ENCODE peak calls at places on chromosomes 6 and 20, in eight cellular contexts. D is ovary; E is CD8-positive, alpha-beta memory T cell; K is neuronal stem cell; J is fibroblast of lung; C is T follicular helper cell; G is esophagus squamous epithelium; O is activated CD4-positive, alpha-beta T cell treated with anti-CD3 and anti-CD28 coated beads, Interleukin-2, amount 50 U/mL, for 1 hour. M is an unnamed sample.

GRCh38 chr20:59386819-59387218 is 86.4 kb downstream of the EDN3 start:
- DNase-seq in D (no peak), C (no peak), K (no peak), O (no peak), G (no peak), J (no peak), E (peak), M (no peak)

GRCh38 chr20:36372671-36373070 is 66.5 kb downstream of the DLGAP4 start:
- DNase-seq in D (no peak), K (no peak), G (no peak), O (no peak), C (no peak), E (no peak), J (no peak), M (no peak)

GRCh38 chr6:162538643-162539064 is 188.9 kb downstream of the PRKN start:
- DNase-seq in E (no peak), D (no peak), K (no peak), O (no peak), C (no peak), G (no peak), J (no peak), M (peak)

GRCh38 chr20:44537993-44538392 is 16.1 kb upstream of the SERINC3 start:
- DNase-seq in C (no peak), E (no peak), G (no peak), O (no peak), D (no peak), K (no peak), J (no peak), M (peak)

GRCh38 chr20:20754758-20755157 is 42.3 kb upstream of the RALGAPA2 start:
- DNase-seq in O (no peak), J (no peak), D (no peak), E (no peak), K (no peak), C (no peak), G (no peak), M (no peak)

GRCh38 chr6:116941727-116942126 is 64.7 kb downstream of the RFX6 start:
- DNase-seq in O (no peak), C (no peak), E (no peak), J (no peak), D (no peak), G (no peak), K (no peak), M (no peak)

GRCh38 chr20:829531-829930 is 4.0 kb upstream of the FAM110A start:
- DNase-seq in J (peak), C (no peak), D (no peak), K (no peak), O (no peak), G (no peak), E (no peak), M (no peak)

GRCh38 chr20:54122189-54122588 is 51.6 kb downstream of the CYP24A1 start:
- DNase-seq in K (no peak), C (no peak), O (no peak), G (no peak), D (no peak), J (peak), E (no peak), M (peak)

GRCh38 chr20:12728782-12729181 is 280.0 kb upstream of the SPTLC3 start:
- DNase-seq in C (no peak), K (no peak), O (no peak), G (no peak), D (no peak), J (no peak), E (no peak), M (no peak)

GRCh38 chr6:82492134-82492533 is 128.5 kb downstream of the TPBG start:
- DNase-seq in E (no peak), J (no peak), G (no peak), O (no peak), K (no peak), C (no peak), D (no peak), M (no peak)

GRCh38 chr6:153563001-153563400 is 431.9 kb upstream of the RGS17 start:
- DNase-seq in D (no peak), K (no peak), G (no peak), C (no peak), O (no peak), J (no peak), E (no peak), M (no peak)

GRCh38 chr20:64083380-64084208 is 604 bp downstream of the LKAAEAR1 start:
- DNase-seq in O (peak), D (peak), K (peak), J (peak), C (peak), E (peak), G (no peak), M (peak)

GRCh38 chr6:37319156-37319555 is 34.6 kb upstream of the RNF8 start:
- DNase-seq in J (peak), D (no peak), O (no peak), C (no peak), G (no peak), E (no peak), K (no peak), M (peak)

GRCh38 chr6:144731229-144731628 is 446.1 kb downstream of the UTRN start:
- DNase-seq in C (no peak), D (no peak), K (no peak), E (no peak), G (no peak), J (no peak), O (no peak), M (no peak)

GRCh38 chr6:68976260-68976659 is 341.2 kb downstream of the ADGRB3 start:
- DNase-seq in G (no peak), E (no peak), D (no peak), J (no peak), O (no peak), K (no peak), C (no peak), M (no peak)

GRCh38 chr6:100670056-100670455 is 205.3 kb upstream of the SIM1 start:
- DNase-seq in D (no peak), J (no peak), O (no peak), G (no peak), K (no peak), C (no peak), E (no peak), M (no peak)

GRCh38 chr6:13488015-13488895 is 855 bp upstream of the GFOD1 start:
- DNase-seq in C (no peak), O (peak), J (peak), K (no peak), G (no peak), D (peak), E (peak), M (no peak)

GRCh38 chr20:32521780-32522524 is 63.2 kb downstream of the NOL4L start:
- DNase-seq in D (peak), E (peak), K (peak), C (peak), O (peak), J (peak), G (no peak), M (peak)

GRCh38 chr20:18497603-18498002 is 578 bp upstream of the RBBP9 start:
- DNase-seq in J (no peak), K (no peak), O (no peak), G (no peak), C (no peak), E (no peak), D (no peak), M (no peak)

GRCh38 chr6:44265003-44265842 is at the start of gene NFKBIE:
- DNase-seq in C (peak), D (peak), O (peak), E (peak), K (peak), J (peak), G (no peak), M (peak)

GRCh38 chr6:3355358-3356055 is 96.8 kb downstream of the PSMG4 start:
- DNase-seq in E (no peak), G (no peak), D (peak), C (peak), O (peak), J (no peak), K (peak), M (no peak)

GRCh38 chr6:56480246-56480645 is 162.4 kb downstream of the DST start:
- DNase-seq in O (no peak), K (no peak), G (no peak), E (no peak), D (no peak), C (no peak), J (no peak), M (no peak)

GRCh38 chr20:17885544-17885943 is 83.0 kb downstream of the SNX5 start:
- DNase-seq in G (no peak), C (no peak), D (no peak), J (no peak), E (no peak), K (no peak), O (no peak), M (no peak)

GRCh38 chr6:155126727-155127439 is 131.8 kb downstream of the TIAM2 start:
- DNase-seq in O (no peak), J (peak), E (no peak), K (no peak), C (no peak), D (no peak), G (no peak), M (peak)

GRCh38 chr6:32413427-32414047 is 6.6 kb upstream of the BTNL2 start:
- DNase-seq in G (no peak), C (peak), K (peak), D (peak), O (peak), J (peak), E (peak), M (peak)

GRCh38 chr6:83303426-83303825 is 110.3 kb downstream of the RWDD2A start:
- DNase-seq in C (no peak), J (no peak), K (no peak), D (no peak), O (no peak), G (no peak), E (no peak), M (no peak)

GRCh38 chr6:105301072-105301503 is 101.8 kb downstream of the PREP start:
- DNase-seq in D (no peak), G (no peak), C (no peak), O (no peak), E (no peak), J (peak), K (no peak), M (peak)

GRCh38 chr6:84669945-84670344 is 94.5 kb downstream of the TBX18 start:
- DNase-seq in D (no peak), K (no peak), O (no peak), E (no peak), C (no peak), G (no peak), J (no peak), M (no peak)

GRCh38 chr6:148814869-148815268 is 68.0 kb downstream of the UST start:
- DNase-seq in J (no peak), O (no peak), K (no peak), C (no peak), D (no peak), E (no peak), G (no peak), M (no peak)

GRCh38 chr6:126372626-126373025 is 32.7 kb downstream of the CENPW start:
- DNase-seq in C (no peak), K (no peak), D (no peak), J (peak), O (no peak), E (no peak), G (no peak), M (no peak)

GRCh38 chr6:157428418-157429202 is 47.6 kb downstream of the ZDHHC14 start:
- DNase-seq in J (peak), C (no peak), D (no peak), G (no peak), K (no peak), O (no peak), E (no peak), M (no peak)

GRCh38 chr20:36854343-36855240 is 21.3 kb upstream of the TLDC2 start:
- DNase-seq in K (no peak), J (no peak), C (no peak), E (no peak), O (no peak), D (no peak), G (no peak), M (peak)

GRCh38 chr20:21509597-21510331 is 4.1 kb downstream of the NKX2-2 start:
- DNase-seq in J (peak), K (no peak), G (no peak), D (peak), C (no peak), O (no peak), E (no peak), M (peak)

GRCh38 chr20:51142448-51142847 is 119.5 kb upstream of the KCNG1 start:
- DNase-seq in C (no peak), J (no peak), K (no peak), G (no peak), O (no peak), E (no peak), D (no peak), M (no peak)

M was measured in myocyte.